ENCODE peak calls at places on chromosomes 7 and 10, in eight cellular contexts. One of them, this sample, is unnamed.

GRCh38 chr7:58316-58715 is 134.1 kb upstream of the FAM20C start:
- DNase-seq in tibial nerve: no peak
- DNase-seq in HepG2: no peak
- DNase-seq in H1: no peak
- DNase-seq in A549: no peak
- DNase-seq in SK-N-SH: no peak
- DNase-seq in sigmoid colon: no peak
- DNase-seq in suprapubic skin: peak
- DNase-seq in this sample: no peak

GRCh38 chr10:48796846-48797245 is 112.2 kb downstream of the WDFY4 start:
- DNase-seq in HepG2: no peak
- DNase-seq in sigmoid colon: no peak
- DNase-seq in A549: no peak
- DNase-seq in SK-N-SH: no peak
- DNase-seq in tibial nerve: no peak
- DNase-seq in suprapubic skin: no peak
- DNase-seq in H1: no peak
- DNase-seq in this sample: no peak

GRCh38 chr7:16561943-16562342 is 35.3 kb downstream of the LRRC72 start:
- DNase-seq in A549: no peak
- DNase-seq in suprapubic skin: no peak
- DNase-seq in SK-N-SH: no peak
- DNase-seq in sigmoid colon: no peak
- DNase-seq in tibial nerve: no peak
- DNase-seq in HepG2: no peak
- DNase-seq in H1: no peak
- DNase-seq in this sample: no peak

GRCh38 chr10:62374862-62375710 is 917 bp downstream of the ZNF365 start:
- DNase-seq in SK-N-SH: peak
- DNase-seq in H1: no peak
- DNase-seq in HepG2: no peak
- DNase-seq in A549: peak
- DNase-seq in sigmoid colon: no peak
- DNase-seq in suprapubic skin: no peak
- DNase-seq in tibial nerve: no peak
- DNase-seq in this sample: no peak

GRCh38 chr7:25726180-25726579 is 425.8 kb upstream of the NFE2L3 start:
- DNase-seq in tibial nerve: no peak
- DNase-seq in suprapubic skin: no peak
- DNase-seq in HepG2: no peak
- DNase-seq in H1: peak
- DNase-seq in SK-N-SH: no peak
- DNase-seq in A549: no peak
- DNase-seq in sigmoid colon: no peak
- DNase-seq in this sample: no peak

GRCh38 chr7:100602889-100603696 is 930 bp downstream of the PCOLCE start:
- DNase-seq in suprapubic skin: no peak
- DNase-seq in sigmoid colon: peak
- DNase-seq in A549: no peak
- DNase-seq in H1: peak
- DNase-seq in tibial nerve: peak
- DNase-seq in HepG2: no peak
- DNase-seq in SK-N-SH: peak
- DNase-seq in this sample: no peak

GRCh38 chr10:91800192-91800591 is 2.0 kb downstream of the TNKS2 start:
- DNase-seq in A549: no peak
- DNase-seq in H1: no peak
- DNase-seq in HepG2: no peak
- DNase-seq in tibial nerve: no peak
- DNase-seq in suprapubic skin: no peak
- DNase-seq in sigmoid colon: no peak
- DNase-seq in SK-N-SH: no peak
- DNase-seq in this sample: no peak

GRCh38 chr7:77396894-77397547 is 19.1 kb downstream of the GSAP start:
- DNase-seq in sigmoid colon: no peak
- DNase-seq in HepG2: no peak
- DNase-seq in SK-N-SH: no peak
- DNase-seq in A549: no peak
- DNase-seq in tibial nerve: no peak
- DNase-seq in H1: no peak
- DNase-seq in suprapubic skin: no peak
- DNase-seq in this sample: no peak

GRCh38 chr7:101813414-101814019 is 3.9 kb upstream of the CUX1 start:
- DNase-seq in tibial nerve: no peak
- DNase-seq in H1: no peak
- DNase-seq in SK-N-SH: no peak
- DNase-seq in sigmoid colon: peak
- DNase-seq in A549: no peak
- DNase-seq in suprapubic skin: no peak
- DNase-seq in HepG2: no peak
- DNase-seq in this sample: no peak

GRCh38 chr7:101815826-101816488 is 1.5 kb upstream of the CUX1 start:
- DNase-seq in H1: peak
- DNase-seq in tibial nerve: peak
- DNase-seq in A549: peak
- DNase-seq in suprapubic skin: peak
- DNase-seq in sigmoid colon: peak
- DNase-seq in HepG2: peak
- DNase-seq in SK-N-SH: peak
- DNase-seq in this sample: peak

GRCh38 chr7:101814081-101814995 is 3.1 kb upstream of the CUX1 start:
- DNase-seq in SK-N-SH: peak
- DNase-seq in H1: peak
- DNase-seq in tibial nerve: peak
- DNase-seq in suprapubic skin: peak
- DNase-seq in HepG2: peak
- DNase-seq in sigmoid colon: peak
- DNase-seq in A549: peak
- DNase-seq in this sample: peak

GRCh38 chr7:101816499-101817030 is 861 bp upstream of the CUX1 start:
- DNase-seq in tibial nerve: no peak
- DNase-seq in sigmoid colon: peak
- DNase-seq in H1: no peak
- DNase-seq in SK-N-SH: peak
- DNase-seq in HepG2: no peak
- DNase-seq in A549: peak
- DNase-seq in suprapubic skin: peak
- DNase-seq in this sample: peak

GRCh38 chr7:101814996-101815825 is 2.2 kb upstream of the CUX1 start:
- DNase-seq in suprapubic skin: peak
- DNase-seq in SK-N-SH: peak
- DNase-seq in tibial nerve: no peak
- DNase-seq in HepG2: no peak
- DNase-seq in H1: peak
- DNase-seq in A549: peak
- DNase-seq in sigmoid colon: peak
- DNase-seq in this sample: peak
- TF ChIP-seq CTCF in suprapubic skin: no peak
- TF ChIP-seq CTCF in SK-N-SH: peak
- TF ChIP-seq CTCF in tibial nerve: peak
- TF ChIP-seq CTCF in HepG2: peak
- TF ChIP-seq CTCF in H1: peak
- TF ChIP-seq CTCF in A549: peak
- TF ChIP-seq CTCF in sigmoid colon: no peak
- TF ChIP-seq CTCF in this sample: peak

DNA sequence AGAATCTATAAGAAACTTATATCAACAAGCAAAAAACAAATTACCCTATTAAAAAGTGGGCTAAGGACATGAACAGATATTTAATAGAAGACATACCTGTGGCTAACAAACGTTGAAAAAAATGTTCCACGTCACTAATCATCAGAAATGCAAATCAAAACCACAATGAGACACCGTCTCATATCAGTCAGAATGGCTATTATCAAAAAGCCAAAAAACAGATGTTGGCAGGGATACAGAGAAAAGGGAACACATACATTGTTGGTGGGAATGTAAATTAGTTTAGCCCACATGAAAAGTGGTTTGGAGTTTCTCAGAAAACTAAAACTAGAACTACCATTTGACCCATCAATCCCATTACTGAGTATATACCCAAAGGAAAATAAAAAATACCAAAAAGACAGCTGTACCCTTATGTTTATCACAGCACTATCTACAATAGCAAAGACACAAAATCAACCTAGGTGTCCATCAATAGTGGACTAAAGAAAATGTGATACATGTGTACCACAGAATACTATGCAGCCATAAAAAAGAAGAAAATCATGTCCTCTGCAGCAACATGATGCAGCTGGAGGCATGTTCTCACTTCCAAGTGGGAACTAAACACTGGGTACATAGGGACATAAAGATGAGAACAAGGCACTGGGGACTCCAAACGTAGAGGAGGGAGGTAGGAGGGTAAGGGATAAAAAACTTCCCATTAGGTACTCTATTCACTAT is 83.8 kb upstream of the TMEM168 start:
- DNase-seq in A549: no peak
- DNase-seq in tibial nerve: no peak
- DNase-seq in SK-N-SH: no peak
- DNase-seq in suprapubic skin: no peak
- DNase-seq in sigmoid colon: no peak
- DNase-seq in H1: no peak
- DNase-seq in HepG2: no peak
- DNase-seq in this sample: no peak
- TF ChIP-seq EP300 in A549: no peak
- TF ChIP-seq EP300 in tibial nerve: no peak
- TF ChIP-seq EP300 in SK-N-SH: no peak
- TF ChIP-seq EP300 in suprapubic skin: no peak
- TF ChIP-seq EP300 in sigmoid colon: no peak
- TF ChIP-seq EP300 in H1: no peak
- TF ChIP-seq EP300 in HepG2: no peak
- TF ChIP-seq EP300 in this sample: no peak

DNA sequence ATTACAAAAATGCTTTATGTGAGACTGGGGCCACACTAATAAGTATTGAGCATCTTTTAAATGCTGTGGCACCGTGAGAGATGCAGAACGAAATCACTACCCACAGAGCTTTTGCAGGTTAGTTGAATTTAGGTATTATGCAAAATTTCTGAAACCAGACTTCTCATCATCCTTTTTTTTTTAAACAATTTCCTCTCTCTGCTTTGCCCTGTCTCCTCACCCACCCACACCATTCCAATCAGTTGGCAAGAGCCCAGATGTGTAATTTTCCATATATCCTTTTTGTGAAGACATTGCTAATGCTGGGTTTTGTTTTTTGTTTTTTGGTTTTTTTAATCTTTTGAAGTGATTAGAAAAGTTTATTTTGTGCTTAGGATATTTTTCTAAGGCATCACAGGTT is 1.1 kb downstream of the YAE1 start:
- DNase-seq in tibial nerve: no peak
- DNase-seq in A549: no peak
- DNase-seq in SK-N-SH: no peak
- DNase-seq in sigmoid colon: no peak
- DNase-seq in suprapubic skin: no peak
- DNase-seq in HepG2: no peak
- DNase-seq in H1: no peak
- DNase-seq in this sample: no peak
- TF ChIP-seq CTCF in tibial nerve: no peak
- TF ChIP-seq CTCF in A549: no peak
- TF ChIP-seq CTCF in SK-N-SH: no peak
- TF ChIP-seq CTCF in sigmoid colon: no peak
- TF ChIP-seq CTCF in suprapubic skin: no peak
- TF ChIP-seq CTCF in HepG2: no peak
- TF ChIP-seq CTCF in H1: no peak
- TF ChIP-seq CTCF in this sample: no peak

GRCh38 chr10:3750884-3751283 is 34.1 kb downstream of the KLF6 start:
- DNase-seq in tibial nerve: no peak
- DNase-seq in H1: no peak
- DNase-seq in A549: no peak
- DNase-seq in sigmoid colon: no peak
- DNase-seq in suprapubic skin: no peak
- DNase-seq in HepG2: no peak
- DNase-seq in SK-N-SH: no peak
- DNase-seq in this sample: no peak

GRCh38 chr10:3748484-3748883 is 36.5 kb downstream of the KLF6 start:
- DNase-seq in suprapubic skin: no peak
- DNase-seq in H1: no peak
- DNase-seq in HepG2: no peak
- DNase-seq in A549: no peak
- DNase-seq in SK-N-SH: no peak
- DNase-seq in tibial nerve: no peak
- DNase-seq in sigmoid colon: no peak
- DNase-seq in this sample: no peak

GRCh38 chr10:3749011-3749410 is 36.0 kb downstream of the KLF6 start:
- DNase-seq in SK-N-SH: no peak
- DNase-seq in H1: no peak
- DNase-seq in tibial nerve: no peak
- DNase-seq in suprapubic skin: no peak
- DNase-seq in A549: no peak
- DNase-seq in HepG2: no peak
- DNase-seq in sigmoid colon: no peak
- DNase-seq in this sample: no peak

GRCh38 chr10:3750352-3750816 is 34.6 kb downstream of the KLF6 start:
- DNase-seq in suprapubic skin: no peak
- DNase-seq in tibial nerve: no peak
- DNase-seq in sigmoid colon: no peak
- DNase-seq in SK-N-SH: no peak
- DNase-seq in A549: no peak
- DNase-seq in HepG2: no peak
- DNase-seq in H1: no peak
- DNase-seq in this sample: no peak

DNA sequence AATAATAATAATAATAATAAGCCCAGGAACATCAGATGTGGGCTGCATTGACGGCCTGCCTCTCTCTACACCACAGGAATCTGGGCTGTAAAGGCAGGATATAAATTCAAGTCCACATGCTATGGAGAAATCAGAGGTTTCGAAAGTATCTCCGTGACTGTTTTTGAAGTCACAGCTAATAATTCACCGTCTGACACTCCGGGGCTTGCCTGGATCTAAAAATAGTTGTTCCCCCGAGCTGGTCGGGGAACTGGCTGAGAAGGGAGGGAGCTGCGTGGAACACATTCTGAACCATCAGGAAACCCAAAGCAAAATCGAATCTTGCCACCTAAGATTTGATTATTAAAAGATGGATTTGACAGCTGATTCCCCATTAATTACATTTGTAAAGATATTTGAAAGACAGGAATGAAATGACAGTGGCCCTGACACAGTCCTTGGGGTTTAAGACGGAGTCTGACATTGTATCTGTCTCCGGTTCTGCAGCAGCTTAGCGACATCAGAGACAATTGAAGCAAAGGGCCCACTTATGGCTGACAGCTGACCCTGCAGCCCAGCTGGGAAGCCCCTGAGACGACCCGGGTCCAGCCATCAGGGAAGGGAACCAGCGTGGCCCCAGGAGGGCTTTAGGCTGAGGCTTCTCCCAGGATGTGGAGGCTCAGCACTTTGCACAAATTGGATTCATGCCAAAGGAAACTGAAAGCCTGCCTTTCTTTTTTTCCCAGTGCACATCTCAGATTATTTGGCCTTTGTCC is 35.2 kb downstream of the KLF6 start:
- DNase-seq in HepG2: peak
- DNase-seq in tibial nerve: no peak
- DNase-seq in H1: no peak
- DNase-seq in A549: no peak
- DNase-seq in sigmoid colon: peak
- DNase-seq in suprapubic skin: no peak
- DNase-seq in SK-N-SH: no peak
- DNase-seq in this sample: no peak
- TF ChIP-seq EP300 in HepG2: no peak
- TF ChIP-seq EP300 in tibial nerve: peak
- TF ChIP-seq EP300 in H1: no peak
- TF ChIP-seq EP300 in A549: no peak
- TF ChIP-seq EP300 in sigmoid colon: no peak
- TF ChIP-seq EP300 in suprapubic skin: no peak
- TF ChIP-seq EP300 in SK-N-SH: no peak
- TF ChIP-seq EP300 in this sample: no peak

GRCh38 chr10:95558593-95559320 is 2.4 kb downstream of the SORBS1 start:
- DNase-seq in H1: no peak
- DNase-seq in A549: no peak
- DNase-seq in HepG2: no peak
- DNase-seq in suprapubic skin: peak
- DNase-seq in tibial nerve: no peak
- DNase-seq in SK-N-SH: no peak
- DNase-seq in sigmoid colon: no peak
- DNase-seq in this sample: no peak
- TF ChIP-seq CTCF in H1: no peak
- TF ChIP-seq CTCF in A549: no peak
- TF ChIP-seq CTCF in HepG2: peak
- TF ChIP-seq CTCF in suprapubic skin: no peak
- TF ChIP-seq CTCF in tibial nerve: no peak
- TF ChIP-seq CTCF in SK-N-SH: no peak
- TF ChIP-seq CTCF in sigmoid colon: no peak
- TF ChIP-seq CTCF in this sample: no peak